ENCODE peak calls at places on chromosomes 11 and 22, in six cellular contexts. L is pancreas, V is NT2/D1, Y is cardiac muscle cell, B is PC-3, P is transverse colon. K is an unnamed sample. For H3K4me1 and H3K36me3, the result is how much of the 10 kb centered on the place peaks cover.

GRCh38 chr22:29476116-29476515 is 3.9 kb upstream of the NEFH start:
- DNase-seq in V (no peak), B (no peak), Y (peak), P (no peak), L (no peak), K (no peak)

GRCh38 chr11:110200836-110201235 is 95.6 kb downstream of the RDX start:
- DNase-seq in Y (no peak), L (no peak), P (no peak), V (no peak), B (no peak), K (no peak)

GRCh38 chr22:35586771-35587170 is 30.4 kb downstream of the MB start:
- DNase-seq in L (no peak), V (no peak), B (no peak), Y (no peak), P (no peak), K (no peak)

GRCh38 chr22:39013923-39014722 is at the start of gene APOBEC3C:
- DNase-seq in L (peak), P (peak), V (no peak), Y (peak), B (peak), K (peak)

GRCh38 chr11:76782526-76783293 is 446 bp upstream of the TSKU start:
- DNase-seq in V (peak), P (peak), Y (peak), L (peak), B (peak), K (no peak)

GRCh38 chr11:26248661-26249060 is 83.3 kb upstream of the ANO3 start:
- DNase-seq in P (no peak), B (no peak), L (no peak), V (no peak), Y (no peak), K (no peak)

GRCh38 chr11:117189941-117190544 is 9.1 kb upstream of the TAGLN start:
- DNase-seq in B (no peak), V (no peak), L (no peak), Y (no peak), P (peak), K (no peak)

GRCh38 chr11:59266491-59266890 is 53.8 kb upstream of the MPEG1 start:
- DNase-seq in B (no peak), L (no peak), P (no peak), V (no peak), Y (no peak), K (no peak)

GRCh38 chr22:47380692-47381091 is 618.2 kb downstream of the TBC1D22A start:
- DNase-seq in P (no peak), B (no peak), L (no peak), Y (no peak), V (no peak), K (no peak)

GRCh38 chr11:66219846-66220565 is 48.4 kb upstream of the RAB1B start:
- DNase-seq in P (no peak), Y (no peak), V (no peak), B (no peak), L (no peak), K (no peak)

GRCh38 chr11:64692764-64693331 is 30.1 kb downstream of the NRXN2 start:
- DNase-seq in B (no peak), V (no peak), Y (no peak), L (no peak), P (no peak), K (no peak)

GRCh38 chr22:30781271-30781875 is 86.7 kb downstream of the OSBP2 start:
- DNase-seq in B (peak), L (no peak), V (no peak), P (no peak), Y (no peak), K (no peak)

GRCh38 chr22:32206774-32207758 is 2.2 kb upstream of the RFPL2 start:
- DNase-seq in L (no peak), Y (peak), B (peak), V (no peak), P (peak), K (peak)

GRCh38 chr22:39960791-39961746 is 872 bp downstream of the TMA7B start:
- DNase-seq in L (peak), V (no peak), P (peak), B (peak), Y (no peak), K (peak)

GRCh38 chr22:31995807-31996206 is 47.3 kb upstream of the SLC5A1 start:
- DNase-seq in L (no peak), P (no peak), B (no peak), Y (no peak), V (no peak), K (no peak)

GRCh38 chr11:26830757-26831156 is 108.9 kb upstream of the SLC5A12 start:
- DNase-seq in Y (no peak), B (no peak), P (no peak), V (no peak), L (no peak), K (no peak)

GRCh38 chr11:12426176-12426575 is 48.8 kb downstream of the PARVA start:
- DNase-seq in P (no peak), L (no peak), V (no peak), B (no peak), Y (no peak), K (no peak)
- H3K4me1 ChIP-seq in P (under half), L (under half), V (under half), B (under half), Y (under half), K (under half)

DNA sequence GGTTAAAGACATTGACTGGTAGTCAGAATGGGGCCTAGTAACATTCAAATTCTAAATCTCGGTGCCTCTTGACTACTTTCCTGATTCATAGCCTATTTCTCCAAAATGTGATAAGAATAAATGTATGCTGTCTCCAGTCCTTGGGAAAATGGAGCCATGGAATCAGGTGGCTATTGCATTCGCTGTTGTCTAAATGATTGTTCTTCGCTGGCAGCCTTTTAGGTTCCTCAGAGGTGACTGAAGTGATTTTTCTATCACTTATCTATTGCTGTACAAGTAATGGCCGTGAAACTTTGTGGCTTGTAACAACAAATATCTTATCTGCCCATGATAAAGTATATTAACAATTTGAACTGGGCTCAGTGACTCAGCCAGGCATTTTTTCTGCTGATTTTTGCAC is 15.4 kb downstream of the SRPRA start:
- DNase-seq in Y (no peak), V (no peak), P (no peak), L (no peak), B (no peak), K (no peak)
- H3K36me3 ChIP-seq in Y (under half), V (half or more), P (under half), L (under half), B (under half), K (under half)

GRCh38 chr22:49803134-49803533 is 24.5 kb downstream of the BRD1 start:
- DNase-seq in B (no peak), L (no peak), P (no peak), V (no peak), Y (no peak), K (no peak)

GRCh38 chr22:49810363-49811013 is 17.2 kb downstream of the BRD1 start:
- DNase-seq in B (no peak), V (no peak), Y (no peak), P (no peak), L (no peak), K (no peak)

GRCh38 chr22:49807780-49808708 is 19.6 kb downstream of the BRD1 start:
- DNase-seq in B (no peak), Y (no peak), P (no peak), L (no peak), V (no peak), K (peak)

GRCh38 chr22:49803667-49804375 is 23.9 kb downstream of the BRD1 start:
- DNase-seq in Y (no peak), V (no peak), P (no peak), B (no peak), L (no peak), K (no peak)

GRCh38 chr22:49807129-49807528 is 20.5 kb downstream of the BRD1 start:
- DNase-seq in V (no peak), Y (no peak), L (no peak), P (no peak), B (no peak), K (no peak)
- H3K4me1 ChIP-seq in V (under half), Y (under half), L (under half), P (under half), B (under half), K (half or more)

DNA sequence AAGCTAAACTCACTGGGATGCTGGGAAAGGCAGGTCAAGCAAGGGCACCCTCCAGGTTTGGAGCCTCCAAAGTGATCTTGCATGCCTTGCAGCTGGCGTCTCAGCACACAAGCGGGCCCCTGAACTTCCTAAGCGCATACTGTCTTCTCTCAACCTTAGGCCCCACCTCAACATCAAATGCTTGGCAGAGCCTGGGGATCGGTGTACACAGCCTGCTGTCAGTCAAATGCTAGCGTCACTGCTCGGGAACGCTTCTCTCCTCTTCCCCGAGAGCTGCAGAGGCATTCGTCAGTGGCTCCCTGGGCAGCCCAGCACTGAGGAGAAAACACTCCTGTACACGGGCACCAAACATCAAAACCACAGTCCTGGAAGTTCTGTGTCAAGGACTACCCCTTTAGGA is 124.9 kb downstream of the C11orf58 start:
- DNase-seq in B (no peak), L (no peak), Y (peak), P (no peak), V (no peak), K (no peak)
- H3K36me3 ChIP-seq in B (under half), L (under half), Y (under half), P (under half), V (under half), K (under half)

GRCh38 chr11:68959465-68960298 is 21.1 kb downstream of the MRGPRD start:
- DNase-seq in L (no peak), P (no peak), Y (no peak), V (no peak), B (no peak), K (no peak)
- H3K4me1 ChIP-seq in L (under half), P (under half), Y (under half), V (under half), B (under half), K (under half)

DNA sequence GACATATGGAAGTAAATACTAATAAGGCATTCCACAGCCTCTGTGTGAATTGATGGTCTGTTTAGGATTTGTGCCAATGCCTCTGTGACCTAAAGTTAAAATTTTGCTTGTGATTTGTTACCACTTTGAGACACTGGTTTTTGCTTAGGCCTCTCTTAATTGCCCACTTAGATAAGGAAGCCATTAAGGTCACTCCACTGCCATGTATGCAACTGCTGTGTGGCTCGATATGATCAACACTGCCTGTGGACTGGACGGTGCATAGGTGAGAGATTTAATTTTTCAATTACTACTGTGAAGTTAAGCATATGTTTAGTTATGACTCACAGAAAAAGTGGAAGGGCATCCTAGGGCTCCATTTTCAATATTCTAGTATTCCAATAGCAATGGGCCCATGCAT is 36.9 kb downstream of the CSRP3 start:
- DNase-seq in Y (no peak), V (no peak), P (no peak), B (no peak), L (no peak), K (no peak)
- H3K36me3 ChIP-seq in Y (under half), V (under half), P (under half), B (under half), L (under half), K (under half)

GRCh38 chr11:69048718-69049489 is at the start of gene TPCN2:
- DNase-seq in Y (peak), P (peak), V (peak), B (peak), L (peak), K (peak)
- H3K4me1 ChIP-seq in Y (half or more), P (under half), V (under half), B (under half), L (under half), K (under half)

GRCh38 chr22:42808516-42808915 is 48.6 kb downstream of the ARFGAP3 start:
- DNase-seq in L (no peak), V (no peak), B (no peak), Y (no peak), P (no peak), K (no peak)

GRCh38 chr22:42803454-42803853 is 53.6 kb downstream of the ARFGAP3 start:
- DNase-seq in V (no peak), Y (no peak), P (no peak), L (no peak), B (no peak), K (no peak)

GRCh38 chr22:42805998-42806481 is 51.0 kb downstream of the ARFGAP3 start:
- DNase-seq in Y (no peak), P (no peak), L (no peak), B (no peak), V (no peak), K (peak)

GRCh38 chr22:42807185-42807584 is 49.9 kb downstream of the ARFGAP3 start:
- DNase-seq in Y (no peak), V (no peak), L (no peak), B (no peak), P (no peak), K (no peak)

GRCh38 chr22:42805016-42805997 is 51.8 kb downstream of the ARFGAP3 start:
- DNase-seq in L (no peak), Y (no peak), P (no peak), B (no peak), V (no peak), K (no peak)
- H3K36me3 ChIP-seq in L (under half), Y (under half), P (under half), B (under half), V (under half), K (under half)

DNA sequence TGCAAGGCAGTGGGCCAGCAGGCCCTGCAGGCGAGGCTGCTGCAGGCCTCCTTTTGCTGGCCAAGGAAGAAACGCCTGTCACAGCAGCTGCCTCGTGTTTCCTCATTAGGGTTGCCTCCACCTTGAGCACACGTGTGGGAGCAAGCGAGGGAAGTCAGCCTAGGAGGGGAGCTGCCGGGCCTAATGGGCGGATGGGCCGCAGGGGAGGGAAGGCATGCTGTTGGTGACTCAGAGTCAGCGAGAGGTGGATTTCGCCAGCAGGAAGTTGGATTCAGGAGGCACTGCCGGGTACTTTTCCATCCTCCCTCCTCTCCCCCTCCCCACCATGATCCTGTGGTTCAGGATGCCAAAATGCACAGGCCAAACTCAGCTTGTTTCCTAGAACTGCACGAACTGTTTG is 498.7 kb downstream of the METTL15 start:
- DNase-seq in P (no peak), V (no peak), Y (no peak), L (no peak), B (peak), K (no peak)
- H3K4me1 ChIP-seq in P (under half), V (under half), Y (under half), L (under half), B (under half), K (under half)

GRCh38 chr22:45196926-45197605 is 33.3 kb downstream of the NUP50 start:
- DNase-seq in B (no peak), Y (no peak), P (no peak), L (no peak), V (no peak), K (no peak)

GRCh38 chr22:45196308-45196707 is 32.6 kb downstream of the NUP50 start:
- DNase-seq in Y (no peak), B (no peak), P (no peak), L (no peak), V (no peak), K (no peak)

GRCh38 chr22:45198463-45198795 is 34.7 kb downstream of the NUP50 start:
- DNase-seq in P (no peak), Y (no peak), B (no peak), L (no peak), V (no peak), K (no peak)

GRCh38 chr22:45199723-45200122 is 36.0 kb downstream of the NUP50 start:
- DNase-seq in L (no peak), V (no peak), B (no peak), P (no peak), Y (no peak), K (no peak)

DNA sequence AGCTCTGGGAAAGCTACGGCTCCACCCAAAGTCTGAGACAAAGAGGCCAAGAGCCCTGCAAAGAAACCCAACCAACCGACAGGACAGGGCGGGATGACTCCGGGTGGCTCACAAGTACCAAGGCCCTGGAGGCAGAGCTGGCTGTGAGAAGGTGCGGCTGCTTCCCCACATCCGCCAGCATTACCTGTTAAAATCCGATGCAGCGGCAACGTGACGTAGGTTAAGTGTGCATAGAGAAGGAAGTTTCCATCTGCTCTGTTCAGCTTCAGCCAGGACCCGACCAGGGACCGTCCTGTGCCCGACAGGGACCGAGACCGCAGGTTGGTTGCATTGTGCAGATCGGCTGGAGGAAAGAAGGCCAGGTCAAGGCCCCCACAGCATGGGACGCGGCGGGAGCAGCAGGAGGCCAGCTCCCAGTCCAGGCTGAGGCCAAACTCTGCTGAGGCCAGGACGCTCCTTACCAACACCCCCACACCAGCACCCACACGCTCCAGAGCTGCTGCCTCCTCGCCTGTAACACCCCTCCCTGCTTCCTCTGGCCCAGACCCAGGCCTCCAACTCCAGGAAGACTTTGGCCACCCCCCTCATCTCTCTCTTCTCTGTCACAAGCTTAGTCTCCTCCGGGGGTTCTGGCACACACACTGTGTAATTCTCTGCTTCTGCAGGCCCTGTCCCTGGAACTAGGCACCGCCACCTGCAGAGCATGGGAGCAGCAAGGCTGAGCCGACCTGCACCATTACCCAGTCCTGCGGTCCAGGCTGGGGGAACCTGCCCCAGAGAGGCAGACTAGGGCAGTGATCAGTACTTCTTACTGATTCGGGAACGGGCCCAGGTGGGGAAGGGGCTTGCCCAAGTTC is 34.1 kb downstream of the NUP50 start:
- DNase-seq in B (no peak), P (no peak), Y (no peak), L (no peak), V (no peak), K (no peak)
- H3K36me3 ChIP-seq in B (under half), P (under half), Y (under half), L (under half), V (half or more), K (under half)

K was measured in naive thymus-derived CD4-positive, alpha-beta T cell.